ENCODE peak calls at places on chromosome 14, in eight cellular contexts. Y, R, E, U, Z, I, G and L are unnamed samples.

GRCh38 chr14:64584185-64584584 is 34.4 kb downstream of the PPP1R36 start:
- DNase-seq in R (no peak), Y (no peak), U (no peak), I (no peak), G (no peak), E (no peak), Z (no peak), L (no peak)

GRCh38 chr14:56172571-56172971 is 54.4 kb downstream of the PELI2 start:
- DNase-seq in Z (no peak), I (peak), G (peak), U (peak), R (no peak), E (no peak), Y (peak), L (no peak)

GRCh38 chr14:71541271-71541670 is 391.0 kb upstream of the RGS6 start:
- DNase-seq in Z (peak), Y (no peak), U (no peak), E (no peak), R (no peak), I (no peak), G (no peak), L (no peak)

GRCh38 chr14:56585461-56586084 is 6.0 kb downstream of the TMEM260 start:
- DNase-seq in Y (no peak), R (no peak), I (no peak), Z (no peak), E (no peak), U (no peak), G (no peak), L (no peak)

GRCh38 chr14:22276913-22277816 is 311.9 kb downstream of the DAD1 start:
- DNase-seq in G (peak), U (no peak), I (peak), Y (peak), E (no peak), Z (no peak), R (no peak), L (no peak)

GRCh38 chr14:30921305-30921704 is 46.9 kb downstream of the COCH start:
- DNase-seq in G (peak), I (peak), R (no peak), Y (peak), Z (no peak), U (no peak), E (no peak), L (no peak)

GRCh38 chr14:74570696-74571095 is 41.3 kb downstream of the LTBP2 start:
- DNase-seq in I (no peak), Z (no peak), R (no peak), G (no peak), U (no peak), E (peak), Y (no peak), L (no peak)

GRCh38 chr14:53509227-53509822 is 356.2 kb upstream of the DDHD1 start:
- DNase-seq in E (peak), G (no peak), R (no peak), Y (no peak), Z (no peak), U (no peak), I (peak), L (no peak)

GRCh38 chr14:88168498-88169165 is 154.4 kb downstream of the KCNK10 start:
- DNase-seq in E (no peak), G (peak), I (peak), R (no peak), Z (peak), U (no peak), Y (peak), L (no peak)

GRCh38 chr14:21024668-21025373 is at the start of gene NDRG2:
- DNase-seq in R (no peak), I (peak), G (peak), U (no peak), E (peak), Z (peak), Y (peak), L (no peak)

GRCh38 chr14:59422069-59422881 is 42.9 kb downstream of the GPR135 start:
- DNase-seq in E (no peak), Z (no peak), U (no peak), G (no peak), Y (no peak), R (no peak), I (no peak), L (no peak)
- TF ChIP-seq CTCF in E (no peak), Z (no peak), U (peak), G (peak), Y (peak), R (peak), I (peak), L (no peak)

GRCh38 chr14:37147310-37147875 is 25.0 kb downstream of the SLC25A21 start:
- DNase-seq in E (no peak), Z (no peak), Y (no peak), R (no peak), U (no peak), G (peak), I (peak), L (no peak)

GRCh38 chr14:37145395-37145794 is 27.0 kb downstream of the SLC25A21 start:
- DNase-seq in Y (no peak), G (no peak), E (no peak), I (no peak), R (no peak), U (no peak), Z (no peak), L (no peak)

GRCh38 chr14:37153005-37153404 is 19.4 kb downstream of the SLC25A21 start:
- DNase-seq in I (no peak), G (no peak), E (no peak), Z (no peak), U (no peak), Y (no peak), R (no peak), L (no peak)

GRCh38 chr14:37153483-37153882 is 18.9 kb downstream of the SLC25A21 start:
- DNase-seq in E (no peak), U (no peak), R (no peak), G (no peak), Z (no peak), I (no peak), Y (no peak), L (no peak)

DNA sequence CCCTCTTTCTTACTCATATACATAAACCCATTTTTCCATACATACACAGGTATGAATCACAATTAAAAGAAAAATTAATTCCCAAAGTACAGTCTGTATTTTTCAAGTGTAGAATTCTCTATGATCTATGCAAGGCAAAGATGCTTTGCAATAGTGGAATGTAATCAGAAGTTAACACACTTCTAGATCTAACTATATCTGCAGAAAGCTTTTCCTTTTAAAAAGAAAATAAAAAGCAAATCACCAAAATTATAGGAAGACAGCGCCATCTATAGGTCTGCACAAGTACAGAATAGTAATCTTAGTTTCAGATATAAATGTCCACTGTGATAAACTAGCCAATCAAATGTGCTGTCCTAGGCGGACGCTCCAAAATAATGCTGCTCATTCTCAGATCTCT is 22.0 kb downstream of the SLC25A21 start:
- DNase-seq in I (peak), U (peak), Y (peak), Z (no peak), E (no peak), G (peak), R (no peak), L (no peak)
- TF ChIP-seq CTCF in I (peak), U (peak), Y (peak), Z (peak), E (no peak), G (peak), R (peak), L (peak)

GRCh38 chr14:96098309-96098998 is 59.3 kb downstream of the C14orf132 start:
- DNase-seq in G (peak), R (no peak), E (no peak), U (no peak), Z (peak), I (peak), Y (peak), L (no peak)
- TF ChIP-seq CTCF in G (peak), R (peak), E (no peak), U (peak), Z (peak), I (peak), Y (peak), L (no peak)

GRCh38 chr14:27672047-27672446 is 1074.2 kb upstream of the NOVA1 start:
- DNase-seq in I (no peak), E (no peak), G (no peak), U (no peak), Z (no peak), R (no peak), Y (no peak), L (no peak)
- TF ChIP-seq CTCF in I (no peak), E (no peak), G (no peak), U (no peak), Z (no peak), R (no peak), Y (no peak), L (no peak)

DNA sequence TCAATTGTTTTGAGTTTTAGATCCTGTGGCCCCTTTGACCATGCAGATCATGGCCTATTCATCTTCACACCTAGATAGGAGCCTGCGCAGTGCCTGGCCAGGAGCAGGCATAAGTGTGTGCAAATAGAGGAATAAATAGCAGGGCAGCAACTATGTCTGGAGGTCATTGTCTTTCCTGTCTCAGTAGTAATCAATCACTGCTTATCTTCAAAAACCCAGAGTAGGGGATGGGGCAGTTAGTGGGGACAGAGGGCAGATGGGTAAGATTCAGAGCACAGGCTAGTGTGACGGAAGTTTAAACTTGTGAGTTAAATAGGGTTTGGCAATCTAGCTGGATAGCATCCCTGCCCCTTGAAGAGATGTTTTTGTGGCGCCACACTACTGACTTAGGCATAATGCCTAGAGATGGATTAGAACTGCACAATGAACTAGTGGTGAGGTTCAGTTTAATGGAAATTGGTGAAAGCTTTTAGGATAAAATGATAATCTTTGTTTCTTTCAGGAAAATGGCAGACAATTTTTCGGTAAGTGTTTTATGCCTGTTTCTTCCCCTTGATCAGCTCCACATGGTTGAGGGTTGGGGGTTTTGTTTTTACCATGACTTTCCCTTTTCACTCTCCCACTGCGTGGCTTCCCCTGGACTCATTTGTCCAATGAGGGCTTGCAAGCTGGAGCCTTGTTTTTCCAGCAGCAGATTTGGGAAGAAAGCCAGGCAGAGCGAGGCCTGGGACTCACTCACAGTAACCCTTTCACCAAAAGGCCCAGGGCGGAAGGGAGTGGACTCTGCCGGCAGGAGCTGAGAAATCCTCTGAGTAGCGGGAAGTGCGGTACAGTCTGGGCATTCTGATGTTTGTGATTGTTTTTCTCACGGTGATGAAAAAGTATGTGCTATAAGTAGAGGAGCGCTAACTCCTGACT is 8.1 kb downstream of the LGALS3 start:
- DNase-seq in Y (peak), U (peak), I (peak), Z (no peak), G (peak), E (peak), R (peak), L (no peak)
- TF ChIP-seq CTCF in Y (peak), U (peak), I (peak), Z (no peak), G (peak), E (no peak), R (no peak), L (no peak)

DNA sequence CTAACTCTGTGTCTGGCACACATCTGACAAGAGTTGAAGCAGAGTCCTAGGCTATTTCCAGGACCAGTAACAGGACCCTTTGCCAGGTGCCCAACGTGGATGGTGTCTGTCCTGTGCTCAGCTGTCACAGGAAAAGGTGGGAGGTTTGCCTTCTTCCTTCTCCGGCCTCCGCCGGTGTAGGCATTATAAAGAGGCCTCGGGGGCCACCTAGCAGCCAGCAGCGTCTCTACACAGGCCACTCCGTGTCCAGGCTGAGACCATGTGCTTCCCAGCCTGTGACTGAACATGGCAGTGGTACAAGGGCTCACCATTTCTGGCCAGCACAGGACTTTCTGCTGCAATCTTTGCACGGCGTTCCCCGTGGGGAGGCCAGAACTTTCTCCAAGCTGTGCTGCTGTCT is 60.7 kb upstream of the GPATCH2L start:
- DNase-seq in Y (peak), I (peak), Z (peak), G (peak), E (no peak), U (no peak), R (no peak), L (no peak)
- TF ChIP-seq CTCF in Y (peak), I (peak), Z (peak), G (peak), E (no peak), U (peak), R (peak), L (no peak)

GRCh38 chr14:104942586-104942985 is 17.9 kb downstream of the PLD4 start:
- DNase-seq in U (no peak), E (no peak), Y (no peak), Z (peak), I (no peak), G (no peak), R (no peak), L (no peak)

GRCh38 chr14:104939666-104940410 is 15.2 kb downstream of the PLD4 start:
- DNase-seq in I (no peak), E (no peak), U (no peak), G (no peak), Z (no peak), R (no peak), Y (no peak), L (no peak)

GRCh38 chr14:104941508-104942365 is 17.1 kb downstream of the PLD4 start:
- DNase-seq in Y (no peak), I (no peak), Z (peak), G (no peak), U (no peak), R (no peak), E (no peak), L (no peak)

GRCh38 chr14:104938960-104939359 is 14.3 kb downstream of the PLD4 start:
- DNase-seq in Z (no peak), E (no peak), Y (no peak), R (no peak), G (no peak), U (no peak), I (no peak), L (no peak)

DNA sequence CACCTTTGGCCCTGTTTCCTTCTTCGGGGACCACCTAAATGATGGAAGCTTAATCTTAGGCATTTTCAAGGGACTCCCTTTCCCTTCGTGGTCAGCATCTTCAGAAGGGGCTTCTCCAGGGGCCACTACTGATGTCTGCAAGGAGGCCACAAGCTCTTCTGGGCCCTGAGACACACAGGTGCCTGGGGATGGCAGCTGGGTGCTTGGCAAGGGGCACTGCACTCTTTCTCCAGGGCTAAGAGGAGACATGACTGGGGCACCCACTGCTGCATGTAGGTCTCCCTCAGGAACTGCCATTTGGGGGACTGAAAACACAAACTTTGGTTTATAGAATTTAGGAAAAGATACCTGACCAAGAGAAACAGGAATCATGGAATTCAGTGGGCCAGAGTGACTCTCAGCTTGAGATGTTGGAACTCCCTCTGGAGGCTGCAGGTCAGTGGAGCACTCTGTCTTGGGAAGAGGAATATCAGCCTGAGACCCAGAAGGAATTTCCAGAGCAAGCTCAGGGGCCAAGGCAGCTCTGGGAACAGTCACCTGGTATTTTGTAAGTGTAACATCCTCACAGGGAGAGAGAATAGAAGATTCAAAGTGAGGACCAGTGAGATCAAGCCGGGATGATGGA is 16.0 kb downstream of the PLD4 start:
- DNase-seq in Z (no peak), R (no peak), I (peak), E (no peak), Y (peak), U (no peak), G (peak), L (no peak)
- TF ChIP-seq CTCF in Z (peak), R (no peak), I (peak), E (no peak), Y (no peak), U (peak), G (peak), L (no peak)

GRCh38 chr14:49634547-49635334 is at the start of gene DNAAF2:
- DNase-seq in I (peak), E (peak), Z (peak), Y (peak), R (peak), U (no peak), G (peak), L (peak)
- TF ChIP-seq CTCF in I (no peak), E (no peak), Z (no peak), Y (no peak), R (no peak), U (no peak), G (no peak), L (no peak)

DNA sequence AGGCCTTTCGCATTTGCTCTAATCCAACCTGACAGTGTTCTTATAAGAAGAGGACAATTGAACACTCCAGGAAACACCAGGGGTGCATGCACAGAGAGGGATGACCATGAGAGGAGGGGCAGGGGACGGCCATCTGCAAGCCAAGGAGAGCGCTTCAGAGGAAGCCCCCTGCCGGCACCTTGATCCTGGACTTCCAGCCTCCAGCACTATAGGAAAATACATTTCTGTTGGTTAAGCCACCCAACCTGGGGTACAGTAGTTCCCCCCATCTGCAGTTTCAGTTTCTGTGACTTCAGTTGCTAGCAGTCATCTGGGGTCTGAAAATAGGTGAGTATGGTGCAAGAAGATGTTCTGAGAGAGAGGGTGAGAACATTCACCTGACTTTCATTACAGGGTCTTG is 64.7 kb downstream of the CLMN start:
- DNase-seq in R (no peak), G (no peak), U (no peak), E (no peak), Z (peak), Y (no peak), I (no peak), L (no peak)
- TF ChIP-seq CTCF in R (no peak), G (no peak), U (no peak), E (no peak), Z (no peak), Y (no peak), I (no peak), L (no peak)